ENCODE peak calls at places on chromosomes 1 and 21, in six cellular contexts. C is left lung; G is natural killer cell; M is activated naive CD8-positive, alpha-beta T cell treated with anti-CD3 and anti-CD28 coated beads, Interleukin-2, amount 50 U/mL, for 24 hours; L is right lobe of liver; R is right cardiac atrium. W is an unnamed sample.

GRCh38 chr1:168945870-168946269 is 160.6 kb upstream of the ATP1B1 start:
- ATAC-seq in C (peak), G (no peak), M (no peak), L (peak), R (peak), W (no peak)

GRCh38 chr1:92411511-92411910 is 75.2 kb downstream of the GFI1 start:
- ATAC-seq in C (no peak), G (no peak), M (peak), L (no peak), R (no peak), W (peak)

GRCh38 chr1:153685578-153686340 is 7.3 kb downstream of the NPR1 start:
- ATAC-seq in C (no peak), G (no peak), M (no peak), L (no peak), R (no peak), W (no peak)

GRCh38 chr1:110718452-110718851 is 43.7 kb upstream of the KCNA3 start:
- ATAC-seq in C (no peak), G (no peak), M (no peak), L (no peak), R (peak), W (no peak)

GRCh38 chr1:53051676-53052075 is 10.3 kb upstream of the PODN start:
- ATAC-seq in C (no peak), G (no peak), M (no peak), L (no peak), R (no peak), W (no peak)

GRCh38 chr1:213457097-213457680 is 406.1 kb downstream of the RPS6KC1 start:
- ATAC-seq in C (peak), G (no peak), M (no peak), L (no peak), R (peak), W (no peak)

GRCh38 chr21:27741736-27742135 is 774.8 kb upstream of the ADAMTS5 start:
- ATAC-seq in C (no peak), G (no peak), M (no peak), L (no peak), R (peak), W (no peak)

GRCh38 chr21:42044871-42045495 is 26.1 kb upstream of the UMODL1 start:
- ATAC-seq in C (no peak), G (no peak), M (no peak), L (no peak), R (no peak), W (no peak)

GRCh38 chr1:246214708-246215504 is 292.2 kb downstream of the SMYD3 start:
- ATAC-seq in C (peak), G (peak), M (no peak), L (peak), R (peak), W (no peak)

W was measured in activated T-helper 17 cell treated with anti-CD3 and anti-CD28 coated beads, Interleukin-2, amount 50 U/mL, for 72 hours.